ENCODE peak calls at places on chromosomes 5 and 9, in six cellular contexts. I is GM20000; G is spleen; B is fibroblast of lung; T is CD4-positive, alpha-beta T cell; F is lower leg skin. N is an unnamed sample.

GRCh38 chr5:173395933-173396308 is 67.7 kb upstream of the STC2 start:
- DNase-seq in I (no peak), G (no peak), B (no peak), T (no peak), F (no peak), N (no peak)

GRCh38 chr5:43193952-43194321 is 1.9 kb downstream of the NIM1K start:
- DNase-seq in I (no peak), G (no peak), B (no peak), T (no peak), F (no peak), N (no peak)

GRCh38 chr5:141039517-141039916 is 11.7 kb upstream of the PCDHB1 start:
- DNase-seq in I (no peak), G (no peak), B (no peak), T (no peak), F (no peak), N (no peak)

GRCh38 chr9:93910196-93910595 is 45.0 kb downstream of the BARX1 start:
- DNase-seq in I (no peak), G (no peak), B (no peak), T (no peak), F (no peak), N (no peak)

GRCh38 chr5:14665110-14665822 is 748 bp downstream of the OTULIN start:
- DNase-seq in I (peak), G (peak), B (no peak), T (no peak), F (no peak), N (peak)

GRCh38 chr9:107548298-107549142 is 59.0 kb upstream of the KLF4 start:
- DNase-seq in I (no peak), G (no peak), B (peak), T (no peak), F (peak), N (no peak)

GRCh38 chr9:120478208-120478607 is 101.8 kb downstream of the CDK5RAP2 start:
- DNase-seq in I (no peak), G (no peak), B (peak), T (no peak), F (no peak), N (no peak)

GRCh38 chr5:95142145-95142544 is 142.7 kb downstream of the MCTP1 start:
- DNase-seq in I (no peak), G (no peak), B (no peak), T (no peak), F (no peak), N (no peak)

GRCh38 chr5:135102716-135103696 is 69.0 kb upstream of the PITX1 start:
- DNase-seq in I (no peak), G (peak), B (no peak), T (no peak), F (no peak), N (no peak)

GRCh38 chr5:172662596-172662995 is 21.5 kb downstream of the NEURL1B start:
- DNase-seq in I (no peak), G (peak), B (no peak), T (no peak), F (no peak), N (no peak)

GRCh38 chr9:112945620-112946208 is 55.0 kb upstream of the SLC46A2 start:
- DNase-seq in I (no peak), G (no peak), B (no peak), T (no peak), F (no peak), N (no peak)

GRCh38 chr5:149576021-149576420 is 5.3 kb upstream of the ARHGEF37 start:
- DNase-seq in I (peak), G (no peak), B (no peak), T (no peak), F (no peak), N (no peak)

GRCh38 chr9:86795861-86796497 is 151.3 kb downstream of the GAS1 start:
- DNase-seq in I (no peak), G (no peak), B (peak), T (no peak), F (peak), N (no peak)

GRCh38 chr9:133992780-133993634 is 883 bp upstream of the VAV2 start:
- DNase-seq in I (peak), G (peak), B (peak), T (peak), F (peak), N (peak)
- TF ChIP-seq CTCF in I (peak), G (no peak), B (peak), T (peak), F (no peak), N (peak)

GRCh38 chr5:142779163-142779562 is 9.0 kb downstream of the ARHGAP26 start:
- DNase-seq in I (no peak), G (no peak), B (no peak), T (no peak), F (no peak), N (no peak)

GRCh38 chr5:142783601-142784291 is 13.6 kb downstream of the ARHGAP26 start:
- DNase-seq in I (no peak), G (no peak), B (no peak), T (no peak), F (peak), N (no peak)

GRCh38 chr5:142777858-142778257 is 7.7 kb downstream of the ARHGAP26 start:
- DNase-seq in I (no peak), G (no peak), B (no peak), T (no peak), F (no peak), N (no peak)

GRCh38 chr5:142782976-142783539 is 12.9 kb downstream of the ARHGAP26 start:
- DNase-seq in I (no peak), G (no peak), B (no peak), T (no peak), F (no peak), N (no peak)

GRCh38 chr5:142780871-142781270 is 10.7 kb downstream of the ARHGAP26 start:
- DNase-seq in I (no peak), G (no peak), B (no peak), T (no peak), F (no peak), N (no peak)
- TF ChIP-seq CTCF in I (no peak), G (no peak), B (no peak), T (no peak), F (no peak), N (no peak)

GRCh38 chr9:130627051-130627450 is 37.3 kb upstream of the PRDM12 start:
- DNase-seq in I (no peak), G (no peak), B (no peak), T (no peak), F (no peak), N (no peak)

GRCh38 chr9:130623466-130623865 is 40.9 kb upstream of the PRDM12 start:
- DNase-seq in I (no peak), G (no peak), B (no peak), T (no peak), F (no peak), N (no peak)

GRCh38 chr9:130624154-130624553 is 40.2 kb upstream of the PRDM12 start:
- DNase-seq in I (no peak), G (no peak), B (no peak), T (no peak), F (no peak), N (no peak)

GRCh38 chr9:130627896-130628792 is 36.2 kb upstream of the PRDM12 start:
- DNase-seq in I (no peak), G (peak), B (no peak), T (no peak), F (no peak), N (no peak)

DNA sequence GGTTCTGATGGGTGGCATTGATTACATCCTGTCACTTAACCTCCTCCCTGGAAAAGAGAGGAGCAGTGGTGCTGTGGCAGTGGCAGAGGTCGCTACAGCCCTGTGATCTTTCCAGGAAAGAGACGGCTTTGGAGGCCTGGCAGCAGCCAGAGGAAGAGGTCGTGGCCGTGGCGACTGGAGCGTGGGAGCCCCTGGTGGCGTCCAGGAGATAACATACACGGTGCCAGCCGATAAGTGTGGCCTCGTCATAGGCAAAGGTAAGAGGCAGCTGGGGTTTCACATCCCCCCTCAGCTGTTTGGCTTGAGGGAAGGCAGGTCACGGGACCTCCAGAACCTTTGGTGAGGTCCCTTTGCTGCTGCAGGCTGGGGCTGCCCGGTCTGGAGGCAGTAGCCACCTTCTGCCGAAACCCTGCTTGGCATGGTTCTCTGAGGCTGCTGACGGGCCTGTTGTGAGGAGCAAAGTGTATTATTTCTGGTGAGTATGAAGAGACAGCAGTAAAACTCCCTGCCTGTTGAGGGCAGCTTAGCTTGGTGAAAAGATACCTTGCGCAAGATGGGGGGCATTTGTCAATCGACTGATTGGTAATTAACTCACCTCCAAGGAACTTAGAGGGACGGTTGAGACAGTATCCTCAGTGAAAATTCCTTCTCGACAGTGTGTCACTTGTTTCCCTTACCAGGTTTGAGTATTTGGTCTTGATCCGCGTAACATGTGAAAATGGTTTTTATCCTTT is 38.0 kb upstream of the PRDM12 start:
- DNase-seq in I (no peak), G (no peak), B (no peak), T (no peak), F (no peak), N (no peak)
- TF ChIP-seq CTCF in I (no peak), G (no peak), B (no peak), T (no peak), F (no peak), N (no peak)

DNA sequence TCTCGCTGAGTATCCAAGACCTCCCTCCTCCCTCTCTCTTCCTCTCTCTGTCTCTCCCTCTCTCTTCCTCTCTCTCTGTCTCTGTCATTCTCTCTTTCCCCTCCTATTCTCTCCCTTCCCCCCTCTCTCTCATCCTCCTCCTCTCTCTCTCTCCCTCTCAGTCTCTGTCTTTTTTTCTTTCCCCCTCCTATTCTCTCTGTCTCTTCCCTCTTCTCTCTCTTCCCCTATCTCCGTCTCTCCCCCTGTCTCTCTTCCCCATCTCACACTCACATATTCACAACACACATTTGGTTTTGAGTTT is 8.1 kb downstream of the SLC6A19 start:
- DNase-seq in I (no peak), G (no peak), B (no peak), T (no peak), F (no peak), N (no peak)
- TF ChIP-seq CTCF in I (no peak), G (no peak), B (no peak), T (no peak), F (no peak), N (no peak)

DNA sequence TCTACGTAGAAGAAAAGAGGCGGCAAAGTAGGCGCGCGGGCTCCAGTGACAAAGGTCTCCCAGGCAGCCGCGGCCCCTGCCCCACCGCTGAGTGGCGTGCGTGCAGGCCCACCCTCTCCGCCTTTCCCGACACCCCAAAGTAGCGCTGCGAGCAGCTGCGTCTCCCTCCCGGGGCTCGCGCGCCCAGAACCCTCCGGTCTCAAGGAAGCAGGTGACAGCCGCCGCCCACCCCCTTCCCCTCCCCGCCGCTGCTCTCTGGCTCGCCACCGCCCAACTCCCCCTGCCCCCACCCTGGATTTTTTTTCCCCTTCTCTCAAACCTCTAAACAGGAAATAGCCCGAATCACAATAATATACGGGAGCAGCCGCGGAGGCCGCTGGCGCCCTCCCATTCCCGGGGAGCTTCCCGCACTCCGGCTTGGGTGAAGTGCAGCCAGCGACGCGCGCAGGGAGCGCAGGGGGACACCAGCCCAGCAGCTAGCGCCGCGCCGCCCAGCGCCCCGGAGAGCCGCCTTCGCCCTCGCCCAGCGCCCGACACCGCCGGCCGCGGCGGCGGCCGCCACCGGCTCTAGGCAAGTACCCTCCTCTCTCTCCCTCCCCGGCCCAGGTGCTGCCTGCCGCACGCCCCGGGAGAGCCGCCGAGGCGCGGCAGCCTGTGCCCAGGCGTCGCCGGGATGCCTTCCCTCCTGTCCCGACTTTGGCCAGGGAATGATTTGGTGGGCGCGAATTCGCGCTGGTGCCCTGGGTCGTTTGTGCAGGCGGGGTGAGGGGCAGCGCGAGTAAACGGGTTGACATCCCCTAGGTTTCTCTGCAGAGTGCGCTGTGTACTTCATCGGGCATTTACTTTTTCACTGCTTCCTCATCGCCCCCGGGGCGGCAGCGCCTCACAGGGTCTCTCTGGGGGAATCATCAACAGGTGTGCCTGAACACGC is 52.7 kb upstream of the TJP2 start:
- DNase-seq in I (peak), G (peak), B (peak), T (peak), F (peak), N (peak)
- TF ChIP-seq CTCF in I (no peak), G (no peak), B (no peak), T (no peak), F (no peak), N (no peak)

GRCh38 chr9:70578720-70579119 is 164.3 kb upstream of the KLF9 start:
- DNase-seq in I (no peak), G (no peak), B (no peak), T (no peak), F (no peak), N (no peak)
- TF ChIP-seq CTCF in I (peak), G (no peak), B (no peak), T (no peak), F (no peak), N (peak)

DNA sequence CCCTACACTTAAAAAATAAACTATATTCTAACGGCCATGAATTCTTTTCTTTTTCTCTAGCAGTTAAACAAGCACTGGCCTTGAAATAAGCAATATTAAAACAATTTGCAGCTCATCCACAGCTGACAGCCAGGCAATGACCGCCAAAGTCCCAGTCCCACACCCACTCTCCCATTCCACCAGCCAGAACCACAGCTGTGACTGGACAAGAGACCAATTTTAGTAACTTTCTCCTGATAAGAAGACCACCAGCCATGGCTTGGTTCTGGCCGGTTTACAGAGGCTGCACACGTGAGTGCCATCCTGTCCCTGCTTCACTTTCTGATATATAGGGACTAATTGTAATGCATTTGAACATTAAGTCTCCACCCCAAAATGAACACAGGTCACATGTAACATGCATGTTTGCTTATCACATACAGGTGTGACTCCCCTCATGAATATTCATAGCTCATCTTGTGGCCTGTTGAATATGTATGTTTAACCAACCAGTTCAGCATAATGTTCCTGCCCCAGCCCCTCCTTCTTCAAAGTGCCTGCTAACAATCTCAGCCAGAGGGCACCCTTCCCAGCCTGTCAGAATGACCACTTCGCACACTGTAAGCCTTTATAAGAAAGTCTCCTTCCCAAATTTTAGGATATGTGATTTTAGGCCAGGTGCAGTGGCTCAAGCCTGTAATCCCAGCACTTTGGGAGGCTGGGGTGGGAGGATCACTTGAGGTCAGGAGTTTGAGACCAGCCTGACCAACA is 23.9 kb upstream of the FANCC start:
- DNase-seq in I (no peak), G (no peak), B (peak), T (no peak), F (no peak), N (no peak)
- TF ChIP-seq CTCF in I (no peak), G (no peak), B (peak), T (no peak), F (no peak), N (peak)

GRCh38 chr5:126445502-126446174 is 22.4 kb downstream of the GRAMD2B start:
- DNase-seq in I (no peak), G (no peak), B (no peak), T (no peak), F (no peak), N (no peak)

GRCh38 chr5:126444137-126444536 is 20.9 kb downstream of the GRAMD2B start:
- DNase-seq in I (no peak), G (no peak), B (no peak), T (no peak), F (no peak), N (no peak)

GRCh38 chr5:126438871-126439270 is 15.7 kb downstream of the GRAMD2B start:
- DNase-seq in I (no peak), G (no peak), B (no peak), T (no peak), F (no peak), N (no peak)

GRCh38 chr5:126446498-126447224 is 23.5 kb downstream of the GRAMD2B start:
- DNase-seq in I (no peak), G (no peak), B (peak), T (peak), F (no peak), N (peak)

DNA sequence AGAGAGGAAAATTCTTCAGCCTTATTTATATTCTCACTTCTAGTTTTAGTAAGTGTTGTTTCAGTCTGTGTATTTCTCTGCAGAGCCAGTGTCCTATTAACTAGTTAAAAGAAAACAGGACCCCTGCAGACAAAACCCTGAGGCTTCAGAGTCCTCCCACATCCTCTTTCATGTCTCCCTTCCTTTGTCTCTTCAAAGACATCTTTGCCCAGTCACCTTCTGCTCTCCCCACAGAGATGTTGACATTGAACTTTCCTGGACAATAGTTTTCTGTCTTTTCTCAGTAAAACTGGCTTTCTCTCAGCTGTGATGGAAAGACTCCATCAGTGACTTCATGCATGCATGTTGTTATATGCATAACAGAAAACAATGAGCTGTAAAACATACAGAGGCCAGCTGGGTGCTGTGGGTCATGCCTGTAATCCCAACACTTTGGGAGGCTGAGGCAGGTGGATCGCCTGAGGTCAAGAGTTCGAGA is 20.2 kb downstream of the GRAMD2B start:
- DNase-seq in I (peak), G (no peak), B (no peak), T (no peak), F (no peak), N (peak)
- TF ChIP-seq CTCF in I (no peak), G (no peak), B (no peak), T (no peak), F (no peak), N (no peak)

GRCh38 chr9:16640649-16641048 is 229.8 kb downstream of the BNC2 start:
- DNase-seq in I (no peak), G (no peak), B (no peak), T (no peak), F (no peak), N (no peak)
- TF ChIP-seq CTCF in I (no peak), G (no peak), B (peak), T (no peak), F (no peak), N (no peak)

GRCh38 chr9:70259512-70259802 is 679 bp downstream of the SMC5 start:
- DNase-seq in I (peak), G (no peak), B (no peak), T (no peak), F (no peak), N (no peak)

GRCh38 chr9:70257991-70258691 is 637 bp upstream of the SMC5 start:
- DNase-seq in I (peak), G (peak), B (peak), T (peak), F (no peak), N (no peak)

GRCh38 chr9:70257512-70257911 is 1.3 kb upstream of the SMC5 start:
- DNase-seq in I (no peak), G (no peak), B (no peak), T (no peak), F (no peak), N (no peak)

GRCh38 chr9:70260007-70260443 is 1.2 kb downstream of the SMC5 start:
- DNase-seq in I (no peak), G (peak), B (no peak), T (no peak), F (no peak), N (no peak)

GRCh38 chr9:70258692-70259511 is at the start of gene SMC5:
- DNase-seq in I (peak), G (peak), B (peak), T (peak), F (peak), N (peak)
- TF ChIP-seq CTCF in I (no peak), G (no peak), B (no peak), T (no peak), F (no peak), N (no peak)